ENCODE peak calls at places on chromosomes 3 and 15, in six cellular contexts. L is stromal cell of bone marrow, E is EL, T is aorta, M is NCI-H526, V is right cardiac atrium. W is an unnamed sample.

GRCh38 chr15:100764778-100765457 is 114.7 kb upstream of the ALDH1A3 start:
- DNase-seq in L (peak; percentile 88), E (peak; percentile 16), T (peak; percentile 64), M (no peak), V (no peak), W (peak; percentile 95)

GRCh38 chr3:50333744-50334328 is 5.8 kb upstream of the TUSC2 start:
- DNase-seq in L (peak; percentile 69), E (peak; percentile 78), T (no peak), M (no peak), V (peak; percentile 83), W (peak; percentile 97)

GRCh38 chr3:69120879-69121464 is 1.4 kb downstream of the LMOD3 start:
- DNase-seq in L (peak; percentile 36), E (peak; percentile 66), T (no peak), M (peak; percentile 47), V (no peak), W (no peak)

GRCh38 chr15:51348688-51349087 is 7.2 kb downstream of the GLDN start:
- DNase-seq in L (peak; percentile 57), E (no peak), T (no peak), M (no peak), V (no peak), W (no peak)

GRCh38 chr3:109642042-109642441 is 304.7 kb upstream of the DPPA4 start:
- DNase-seq in L (no peak), E (no peak), T (no peak), M (no peak), V (no peak), W (no peak)

GRCh38 chr15:49832421-49832980 is 211.7 kb downstream of the DTWD1 start:
- DNase-seq in L (no peak), E (no peak), T (no peak), M (peak; percentile 27), V (no peak), W (no peak)

GRCh38 chr3:65118912-65119499 is 431.2 kb upstream of the ADAMTS9 start:
- DNase-seq in L (no peak), E (no peak), T (no peak), M (no peak), V (no peak), W (no peak)

GRCh38 chr3:193879099-193879863 is 256.7 kb upstream of the HES1 start:
- DNase-seq in L (no peak), E (no peak), T (no peak), M (no peak), V (no peak), W (no peak)

GRCh38 chr3:62601238-62601856 is 228.0 kb upstream of the FEZF2 start:
- DNase-seq in L (peak; percentile 76), E (peak; percentile 80), T (no peak), M (peak; percentile 33), V (no peak), W (peak; percentile 79)

GRCh38 chr3:14804835-14805780 is 13.7 kb upstream of the FGD5 start:
- DNase-seq in L (no peak), E (no peak), T (peak; percentile 3), M (no peak), V (no peak), W (no peak)

GRCh38 chr3:37466660-37467359 is 292.4 kb upstream of the LRRFIP2 start:
- DNase-seq in L (no peak), E (no peak), T (no peak), M (no peak), V (peak; percentile 50), W (no peak)

GRCh38 chr3:191324936-191325335 is 4.3 kb upstream of the CCDC50 start:
- DNase-seq in L (no peak), E (no peak), T (no peak), M (no peak), V (no peak), W (no peak)

GRCh38 chr15:59616390-59616789 is 4.8 kb downstream of the GCNT3 start:
- DNase-seq in L (no peak), E (no peak), T (no peak), M (peak; percentile 26), V (no peak), W (no peak)

GRCh38 chr3:81823086-81823485 is 61.6 kb upstream of the GBE1 start:
- DNase-seq in L (no peak), E (no peak), T (no peak), M (no peak), V (no peak), W (no peak)

GRCh38 chr3:115800489-115801080 is 177.3 kb downstream of the GAP43 start:
- DNase-seq in L (no peak), E (peak; percentile 76), T (no peak), M (no peak), V (no peak), W (peak; percentile 88)

GRCh38 chr15:40937762-40938529 is 8.8 kb downstream of the DLL4 start:
- DNase-seq in L (no peak), E (peak; percentile 42), T (no peak), M (peak; percentile 23), V (peak; percentile 65), W (peak; percentile 95)

GRCh38 chr15:61687651-61688050 is 372.6 kb downstream of the VPS13C start:
- DNase-seq in L (no peak), E (no peak), T (no peak), M (no peak), V (no peak), W (peak; percentile 37)

GRCh38 chr3:187098925-187099512 is 40.3 kb downstream of the RPL39L start:
- DNase-seq in L (no peak), E (no peak), T (no peak), M (no peak), V (no peak), W (no peak)

GRCh38 chr3:156148946-156149348 is 28.6 kb downstream of the KCNAB1 start:
- DNase-seq in L (no peak), E (peak; percentile 1), T (no peak), M (no peak), V (no peak), W (no peak)

GRCh38 chr3:51688206-51688600 is 17.2 kb downstream of the TEX264 start:
- DNase-seq in L (no peak), E (no peak), T (no peak), M (no peak), V (no peak), W (peak; percentile 66)

GRCh38 chr3:100993309-100993708 is at the start of gene ABI3BP:
- DNase-seq in L (peak; percentile 89), E (peak; percentile 89), T (peak; percentile 91), M (no peak), V (peak; percentile 85), W (peak; percentile 60)

GRCh38 chr15:65192016-65192415 is 6.9 kb upstream of the CLPX start:
- DNase-seq in L (no peak), E (no peak), T (no peak), M (no peak), V (no peak), W (no peak)

GRCh38 chr3:51710631-51711351 is 3.9 kb downstream of the GRM2 start:
- DNase-seq in L (no peak), E (no peak), T (no peak), M (no peak), V (no peak), W (peak; percentile 76)

GRCh38 chr3:2392981-2393380 is 294.3 kb downstream of the CNTN4 start:
- DNase-seq in L (no peak), E (no peak), T (no peak), M (no peak), V (no peak), W (no peak)

GRCh38 chr15:69812881-69813280 is 284.8 kb downstream of the TLE3 start:
- DNase-seq in L (no peak), E (no peak), T (no peak), M (no peak), V (no peak), W (peak; percentile 39)

GRCh38 chr15:31306426-31307269 is 20.0 kb upstream of the KLF13 start:
- DNase-seq in L (no peak), E (no peak), T (no peak), M (peak; percentile 92), V (peak; percentile 79), W (peak; percentile 83)

GRCh38 chr15:28123408-28124023 is 24.4 kb upstream of the OCA2 start:
- DNase-seq in L (peak; percentile 38), E (peak; percentile 69), T (peak; percentile 87), M (peak; percentile 39), V (no peak), W (peak; percentile 91)

GRCh38 chr3:123258811-123259420 is 57.2 kb downstream of the SEC22A start:
- DNase-seq in L (peak; percentile 52), E (peak; percentile 50), T (no peak), M (peak; percentile 49), V (no peak), W (peak; percentile 62)

GRCh38 chr15:58355352-58355964 is 76.3 kb upstream of the LIPC start:
- DNase-seq in L (no peak), E (no peak), T (no peak), M (no peak), V (no peak), W (no peak)